ENCODE peak calls at places on chromosomes 11 and 22, in four cellular contexts. W is thyroid gland; Y is stimulated activated CD8-positive, alpha-beta memory T cell treated with anti-CD3 and anti-CD28 coated beads, Interleukin-4, amount 100 ng/mL, for 4 hours; B is smooth muscle cell of the brain vasculature. A is an unnamed sample.

GRCh38 chr22:37249946-37250345 is 5.9 kb upstream of the RAC2 start:
- DNase-seq in W (no peak), Y (no peak), B (no peak), A (no peak)

GRCh38 chr11:128174465-128175101 is 412.8 kb downstream of the ETS1 start:
- DNase-seq in W (no peak), Y (no peak), B (no peak), A (no peak)

GRCh38 chr11:64869571-64870175 is 8.7 kb downstream of the EHD1 start:
- DNase-seq in W (no peak), Y (no peak), B (no peak), A (no peak)

GRCh38 chr11:1472180-1473005 is 14.2 kb downstream of the MOB2 start:
- DNase-seq in W (no peak), Y (no peak), B (no peak), A (no peak)

GRCh38 chr11:121814962-121815361 is 301.1 kb downstream of the BLID start:
- DNase-seq in W (no peak), Y (no peak), B (no peak), A (no peak)

GRCh38 chr11:97537407-97538150 is 1147.8 kb downstream of the JRKL start:
- DNase-seq in W (no peak), Y (no peak), B (no peak), A (no peak)

GRCh38 chr11:119474682-119475596 is 52.0 kb upstream of the THY1 start:
- DNase-seq in W (peak; percentile 68), Y (no peak), B (no peak), A (peak; percentile 71)

GRCh38 chr11:7072401-7073028 is 16.3 kb upstream of the RBMXL2 start:
- DNase-seq in W (no peak), Y (no peak), B (no peak), A (no peak)

GRCh38 chr22:49749885-49750510 is 77.7 kb downstream of the BRD1 start:
- DNase-seq in W (no peak), Y (no peak), B (no peak), A (no peak)

GRCh38 chr11:111602865-111603632 is 800 bp downstream of the SIK2 start:
- DNase-seq in W (no peak), Y (no peak), B (no peak), A (peak; percentile 49)

GRCh38 chr11:9568854-9569587 is 4.4 kb upstream of the WEE1 start:
- DNase-seq in W (peak; percentile 77), Y (no peak), B (peak; percentile 65), A (peak; percentile 89)

GRCh38 chr11:85444479-85444878 is 182.7 kb downstream of the DLG2 start:
- DNase-seq in W (no peak), Y (no peak), B (no peak), A (no peak)

GRCh38 chr11:104738918-104739317 is 159.3 kb downstream of the CASP12 start:
- DNase-seq in W (no peak), Y (no peak), B (no peak), A (no peak)

GRCh38 chr22:29664731-29665130 is 55.1 kb upstream of the CABP7 start:
- DNase-seq in W (no peak), Y (no peak), B (no peak), A (no peak)

GRCh38 chr11:74466916-74467885 is at the start of gene KCNE3:
- DNase-seq in W (peak; percentile 67), Y (no peak), B (peak; percentile 29), A (peak; percentile 52)

GRCh38 chr11:117941163-117941707 is 12.0 kb upstream of the TMPRSS13 start:
- DNase-seq in W (no peak), Y (no peak), B (no peak), A (no peak)

GRCh38 chr22:36442506-36443197 is 38.8 kb downstream of the TXN2 start:
- DNase-seq in W (no peak), Y (no peak), B (no peak), A (no peak)

GRCh38 chr22:47782461-47783075 is 1020.1 kb downstream of the TBC1D22A start:
- DNase-seq in W (no peak), Y (no peak), B (no peak), A (no peak)

GRCh38 chr22:25582946-25583345 is 18.5 kb downstream of the GRK3 start:
- DNase-seq in W (no peak), Y (no peak), B (no peak), A (no peak)

GRCh38 chr11:119937412-119937811 is 200.5 kb downstream of the TRIM29 start:
- DNase-seq in W (no peak), Y (no peak), B (no peak), A (no peak)

GRCh38 chr22:49515486-49515885 is 312.2 kb downstream of the BRD1 start:
- DNase-seq in W (no peak), Y (no peak), B (no peak), A (no peak)

GRCh38 chr11:78459738-78460137 is 42.1 kb upstream of the GAB2 start:
- DNase-seq in W (no peak), Y (no peak), B (no peak), A (no peak)

GRCh38 chr22:43481528-43482309 is 69.9 kb downstream of the MPPED1 start:
- DNase-seq in W (no peak), Y (no peak), B (no peak), A (no peak)

GRCh38 chr22:50186181-50186731 is 543 bp downstream of the TRABD start:
- DNase-seq in W (no peak), Y (no peak), B (no peak), A (no peak)

GRCh38 chr11:100709233-100709999 is 22.3 kb downstream of the ARHGAP42 start:
- DNase-seq in W (no peak), Y (no peak), B (no peak), A (no peak)

GRCh38 chr11:130043575-130043974 is 26.1 kb upstream of the APLP2 start:
- DNase-seq in W (no peak), Y (no peak), B (no peak), A (peak; percentile 35)

GRCh38 chr11:133952199-133953190 is 4.3 kb downstream of the IGSF9B start:
- DNase-seq in W (no peak), Y (no peak), B (no peak), A (no peak)

A was measured in body of pancreas.